ENCODE peak calls at places on chromosomes 7 and 10, in nine cellular contexts. Z, S, M, K, N, X, A, L and F are unnamed samples.
A peak's percentile ranks its signal among the peaks of the same experiment; 100 is the strongest.

GRCh38 chr7:37698271-37698670 is 14.7 kb downstream of the GPR141 start:
- DNase-seq in K (no peak), L (no peak), A (no peak), M (no peak), X (no peak), N (no peak), S (no peak), Z (no peak), F (no peak)

GRCh38 chr7:149196151-149196704 is 882 bp downstream of the ZNF282 start:
- DNase-seq in L (peak; percentile 32), X (no peak), S (no peak), A (no peak), N (peak; percentile 42), Z (no peak), M (peak; percentile 5), K (peak; percentile 41), F (no peak)

GRCh38 chr7:143299840-143300239 is 11.7 kb downstream of the CASP2 start:
- DNase-seq in L (peak; percentile 79), M (peak; percentile 66), K (no peak), X (no peak), A (no peak), Z (no peak), S (peak; percentile 47), N (peak; percentile 22), F (no peak)

GRCh38 chr10:1550616-1551015 is 186.7 kb downstream of the ADARB2 start:
- DNase-seq in L (no peak), M (no peak), K (no peak), A (no peak), Z (peak; percentile 8), S (no peak), N (no peak), X (no peak), F (no peak)

GRCh38 chr10:18252086-18252485 is 111.9 kb downstream of the CACNB2 start:
- DNase-seq in M (no peak), Z (no peak), L (no peak), S (no peak), N (no peak), A (no peak), K (no peak), X (no peak), F (no peak)

GRCh38 chr10:49844775-49845561 is 82.8 kb upstream of the OGDHL start:
- DNase-seq in K (no peak), X (no peak), L (no peak), A (peak; percentile 78), M (no peak), Z (no peak), S (no peak), N (peak; percentile 55), F (no peak)

GRCh38 chr7:39272111-39272510 is 294.1 kb upstream of the YAE1 start:
- DNase-seq in L (no peak), K (no peak), A (no peak), S (no peak), Z (no peak), X (no peak), N (no peak), M (no peak), F (no peak)

GRCh38 chr10:117217196-117217761 is 20.0 kb downstream of the KCNK18 start:
- DNase-seq in X (no peak), L (peak; percentile 65), N (peak; percentile 47), A (no peak), S (no peak), K (no peak), M (peak; percentile 9), Z (no peak), F (no peak)

GRCh38 chr7:150990416-150991186 is at the start of gene NOS3:
- DNase-seq in K (no peak), N (peak; percentile 28), X (no peak), M (no peak), S (no peak), Z (peak; percentile 32), A (peak; percentile 58), L (peak; percentile 49), F (no peak)

GRCh38 chr10:93073539-93074136 is at the start of gene CYP26A1:
- DNase-seq in Z (no peak), S (no peak), N (peak; percentile 22), L (peak; percentile 92), M (no peak), X (peak; percentile 45), K (no peak), A (no peak), F (no peak)

GRCh38 chr7:115094163-115094562 is 172.3 kb downstream of the MDFIC start:
- DNase-seq in L (no peak), A (no peak), K (no peak), N (peak; percentile 63), S (no peak), X (no peak), M (no peak), Z (no peak), F (no peak)

GRCh38 chr7:130970196-130970595 is 236.2 kb upstream of the KLF14 start:
- DNase-seq in S (no peak), Z (no peak), N (no peak), K (no peak), M (no peak), X (no peak), L (no peak), A (no peak), F (no peak)

GRCh38 chr10:79027147-79028055 is 41.4 kb upstream of the ZMIZ1 start:
- DNase-seq in A (no peak), S (no peak), M (peak; percentile 63), X (peak; percentile 46), K (peak; percentile 55), N (no peak), Z (peak; percentile 48), L (no peak), F (peak; percentile 54)

GRCh38 chr10:107971973-107972372 is 807.5 kb upstream of the SORCS1 start:
- DNase-seq in N (peak; percentile 90), A (peak; percentile 35), M (no peak), S (no peak), K (no peak), Z (no peak), X (no peak), L (no peak), F (no peak)

GRCh38 chr10:68816796-68817412 is 10.4 kb upstream of the STOX1 start:
- DNase-seq in N (no peak), M (no peak), S (no peak), K (no peak), Z (no peak), X (no peak), A (peak; percentile 90), L (no peak), F (no peak)

GRCh38 chr7:112160130-112160770 is 45.9 kb downstream of the DOCK4 start:
- DNase-seq in M (no peak), K (no peak), A (no peak), N (no peak), Z (no peak), L (no peak), X (no peak), S (no peak), F (no peak)

GRCh38 chr10:117461766-117462423 is 80.7 kb upstream of the EMX2 start:
- DNase-seq in N (peak; percentile 99), Z (no peak), M (no peak), S (no peak), L (no peak), A (peak; percentile 88), X (peak; percentile 81), K (no peak), F (peak; percentile 48)

GRCh38 chr7:8154290-8154689 is 107.7 kb downstream of the ICA1 start:
- DNase-seq in K (no peak), L (no peak), Z (no peak), A (no peak), S (no peak), X (no peak), M (no peak), N (no peak), F (no peak)

GRCh38 chr10:77348082-77348481 is 289.5 kb downstream of the KCNMA1 start:
- DNase-seq in X (no peak), K (no peak), Z (no peak), L (no peak), S (no peak), N (no peak), M (no peak), A (no peak), F (no peak)

GRCh38 chr10:77348711-77349110 is 288.9 kb downstream of the KCNMA1 start:
- DNase-seq in Z (no peak), X (no peak), M (no peak), S (no peak), L (no peak), N (no peak), A (no peak), K (no peak), F (no peak)

GRCh38 chr10:77350134-77350533 is 287.5 kb downstream of the KCNMA1 start:
- DNase-seq in Z (no peak), S (no peak), A (no peak), X (no peak), L (no peak), M (no peak), N (no peak), K (no peak), F (no peak)

GRCh38 chr10:77349226-77349625 is 288.4 kb downstream of the KCNMA1 start:
- DNase-seq in Z (no peak), S (no peak), X (no peak), M (no peak), L (no peak), K (no peak), N (no peak), A (no peak), F (no peak)

GRCh38 chr10:77346031-77346430 is 291.6 kb downstream of the KCNMA1 start:
- DNase-seq in N (no peak), M (no peak), A (no peak), Z (no peak), K (no peak), X (no peak), S (no peak), L (no peak), F (no peak)
- H3K4me3 ChIP-seq in N (no peak overlapping the region), M (no peak overlapping the region), A (no peak overlapping the region), Z (no peak overlapping the region), K (no peak overlapping the region), X (no peak overlapping the region), S (no peak overlapping the region), L (no peak overlapping the region), F (no peak overlapping the region)

DNA sequence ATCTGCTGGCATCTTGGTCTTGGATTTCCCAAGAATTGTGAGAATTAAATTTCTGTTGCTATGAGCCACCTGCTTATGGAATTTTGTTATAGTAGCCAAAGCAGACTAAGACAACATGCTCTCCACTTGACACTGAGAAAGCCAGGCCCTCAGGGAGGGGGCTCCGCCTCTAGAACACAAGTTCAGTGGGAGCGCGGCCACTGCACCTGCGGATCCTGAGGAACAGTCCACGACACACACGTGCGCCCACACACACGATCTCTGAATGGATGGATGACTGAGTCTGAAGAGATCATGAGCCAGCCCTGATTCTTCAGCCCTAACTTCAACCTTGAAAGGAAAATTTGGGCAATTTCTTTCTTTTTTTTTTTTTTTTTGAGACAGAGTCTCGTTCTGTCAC is 73.6 kb downstream of the CTBP2 start:
- DNase-seq in X (peak; percentile 75), N (no peak), A (no peak), Z (no peak), S (no peak), L (no peak), M (no peak), K (peak; percentile 34), F (no peak)
- H3K4me1 ChIP-seq in X (peaks cover 77% of the 10 kb centered on the region), N (peaks cover 24% of the 10 kb centered on the region), A (no peaks in the 10 kb centered on the region), Z (peaks cover 3% of the 10 kb centered on the region), S (no peaks in the 10 kb centered on the region), L (peaks cover 35% of the 10 kb centered on the region), M (no peaks in the 10 kb centered on the region), K (peaks cover 21% of the 10 kb centered on the region), F (peaks cover 46% of the 10 kb centered on the region)

GRCh38 chr7:68107256-68107655 is 1110.6 kb downstream of the TYW1 start:
- DNase-seq in A (no peak), M (no peak), Z (no peak), N (no peak), L (no peak), K (no peak), S (no peak), X (no peak), F (no peak)
- H3K4me3 ChIP-seq in A (no peak overlapping the region), M (no peak overlapping the region), Z (no peak overlapping the region), N (no peak overlapping the region), L (no peak overlapping the region), K (no peak overlapping the region), S (no peak overlapping the region), X (no peak overlapping the region), F (no peak overlapping the region)

GRCh38 chr10:3950676-3951275 is 165.8 kb upstream of the KLF6 start:
- DNase-seq in M (peak; percentile 47), S (no peak), X (no peak), K (no peak), L (no peak), A (no peak), Z (no peak), N (no peak), F (no peak)
- H3K4me1 ChIP-seq in M (peaks cover 49% of the 10 kb centered on the region), S (peaks cover 31% of the 10 kb centered on the region), X (no peaks in the 10 kb centered on the region), K (no peaks in the 10 kb centered on the region), L (peaks cover 6% of the 10 kb centered on the region), A (peaks cover 19% of the 10 kb centered on the region), Z (no peaks in the 10 kb centered on the region), N (no peaks in the 10 kb centered on the region), F (no peaks in the 10 kb centered on the region)